ENCODE peak calls at places on chromosomes 7 and 10, in six cellular contexts. V is A549, W is uterus, Z is ovary, R is HCT116, P is tibial nerve. X is an unnamed sample.

GRCh38 chr7:34756025-34756437 is 98.0 kb downstream of the NPSR1 start:
- DNase-seq in V (no peak), W (no peak), Z (no peak), R (no peak), P (no peak), X (no peak)

GRCh38 chr7:132116369-132116768 is 459.9 kb downstream of the PLXNA4 start:
- DNase-seq in V (peak), W (no peak), Z (no peak), R (no peak), P (no peak), X (no peak)

GRCh38 chr10:4083509-4084003 is 298.5 kb upstream of the KLF6 start:
- DNase-seq in V (no peak), W (peak), Z (no peak), R (no peak), P (peak), X (no peak)

GRCh38 chr7:96910484-96910883 is 94.9 kb upstream of the DLX6 start:
- DNase-seq in V (no peak), W (no peak), Z (no peak), R (no peak), P (no peak), X (no peak)

GRCh38 chr10:131127610-131128009 is 183.9 kb downstream of the TCERG1L start:
- DNase-seq in V (no peak), W (no peak), Z (no peak), R (no peak), P (no peak), X (no peak)

GRCh38 chr10:89122431-89123066 is 84.6 kb downstream of the CH25H start:
- DNase-seq in V (no peak), W (no peak), Z (no peak), R (no peak), P (no peak), X (no peak)

GRCh38 chr7:17415955-17416354 is 117.5 kb downstream of the AHR start:
- DNase-seq in V (no peak), W (no peak), Z (no peak), R (no peak), P (no peak), X (no peak)

GRCh38 chr10:6009961-6010360 is 32.6 kb upstream of the IL15RA start:
- DNase-seq in V (no peak), W (no peak), Z (no peak), R (no peak), P (no peak), X (no peak)

GRCh38 chr10:108782411-108782810 is 1140.9 kb downstream of the XPNPEP1 start:
- DNase-seq in V (no peak), W (no peak), Z (no peak), R (no peak), P (no peak), X (no peak)

DNA sequence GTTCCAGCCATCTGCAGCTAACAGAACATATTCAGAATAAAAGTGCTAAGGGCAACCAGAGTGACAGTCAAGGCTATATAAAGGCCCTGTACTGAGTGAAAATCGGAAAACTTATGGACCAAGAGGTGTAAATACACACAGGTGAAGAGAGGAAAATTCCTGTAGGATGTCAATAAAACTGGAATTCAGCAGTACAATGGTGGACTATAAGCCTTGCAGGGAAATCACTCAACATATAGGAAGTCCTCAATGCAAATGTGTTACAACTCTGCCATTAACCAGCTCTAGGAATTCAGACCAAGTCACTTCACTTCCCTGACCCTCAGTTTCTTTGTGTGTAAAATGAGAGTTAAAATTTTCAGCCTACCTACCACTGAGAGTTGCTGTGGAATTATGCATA is 7.7 kb downstream of the USP6NL start:
- DNase-seq in V (no peak), W (no peak), Z (no peak), R (no peak), P (no peak), X (no peak)
- H3K4me3 ChIP-seq in V (no peak), W (no peak), Z (no peak), R (no peak), P (no peak), X (no peak)

GRCh38 chr7:106863216-106863997 is 1.7 kb upstream of the PIK3CG start:
- DNase-seq in V (no peak), W (peak), Z (no peak), R (no peak), P (no peak), X (no peak)

GRCh38 chr7:106866298-106867281 is 1.5 kb downstream of the PIK3CG start:
- DNase-seq in V (no peak), W (no peak), Z (no peak), R (no peak), P (no peak), X (no peak)

GRCh38 chr7:106867641-106868351 is 2.7 kb downstream of the PIK3CG start:
- DNase-seq in V (no peak), W (no peak), Z (no peak), R (no peak), P (no peak), X (no peak)

GRCh38 chr7:106864298-106865081 is 592 bp upstream of the PIK3CG start:
- DNase-seq in V (no peak), W (no peak), Z (no peak), R (no peak), P (no peak), X (no peak)

DNA sequence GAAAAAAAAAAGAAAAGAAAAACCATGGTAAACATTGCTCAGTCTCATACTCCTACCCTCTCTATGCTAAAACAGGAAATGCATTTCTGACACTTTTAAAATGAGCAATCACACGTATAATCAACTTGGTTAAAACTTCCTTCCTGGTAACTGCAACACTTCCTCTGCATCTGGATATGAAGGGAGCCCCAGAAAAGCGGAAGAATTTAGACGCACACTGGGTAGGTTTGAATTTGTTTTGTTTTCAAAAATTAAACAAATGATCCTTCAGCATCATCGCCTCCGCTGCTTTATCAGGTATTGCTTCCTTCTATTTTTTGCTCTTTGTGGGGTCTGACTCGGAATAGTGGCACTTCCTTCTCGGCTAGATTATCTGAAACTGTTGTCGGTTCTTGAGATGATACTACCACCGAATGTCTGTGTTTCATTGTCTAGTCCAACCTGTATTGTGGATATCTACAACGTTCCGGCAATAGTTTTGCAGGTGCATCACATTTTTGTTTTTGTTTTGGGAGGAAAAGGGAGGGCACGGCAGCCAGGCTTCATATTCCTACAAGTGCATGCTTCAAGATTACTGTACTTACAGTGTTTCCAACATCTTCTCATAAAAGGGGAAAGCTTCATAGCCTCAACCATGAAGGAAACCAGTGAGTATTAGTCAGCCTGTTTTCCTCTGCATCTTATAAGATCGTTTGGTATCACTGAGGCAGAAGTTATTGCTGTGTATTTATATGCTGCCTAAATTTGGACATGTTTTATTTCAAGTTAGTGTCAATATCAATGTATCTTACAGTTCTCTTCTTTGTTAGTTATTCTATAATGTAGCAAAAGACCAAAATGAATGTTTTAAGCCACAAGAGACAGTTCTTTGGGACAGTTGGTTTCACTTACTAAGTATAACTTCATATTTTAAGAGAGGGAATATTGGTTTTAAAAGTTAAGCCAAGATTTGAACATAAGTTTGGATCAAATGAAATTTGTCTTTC is at the start of gene PIK3CG:
- DNase-seq in V (no peak), W (no peak), Z (no peak), R (no peak), P (no peak), X (no peak)
- TF ChIP-seq POLR2A in V (no peak), W (no peak), Z (no peak), R (no peak), P (no peak), X (no peak)

GRCh38 chr7:151856516-151856915 is 20.4 kb downstream of the PRKAG2 start:
- DNase-seq in V (no peak), W (no peak), Z (no peak), R (no peak), P (no peak), X (no peak)

GRCh38 chr7:151856098-151856497 is 20.8 kb downstream of the PRKAG2 start:
- DNase-seq in V (no peak), W (no peak), Z (no peak), R (no peak), P (no peak), X (no peak)

GRCh38 chr7:151858456-151858855 is 18.5 kb downstream of the PRKAG2 start:
- DNase-seq in V (no peak), W (no peak), Z (no peak), R (no peak), P (no peak), X (no peak)

GRCh38 chr7:151857866-151858440 is 19.0 kb downstream of the PRKAG2 start:
- DNase-seq in V (no peak), W (no peak), Z (no peak), R (no peak), P (no peak), X (no peak)

DNA sequence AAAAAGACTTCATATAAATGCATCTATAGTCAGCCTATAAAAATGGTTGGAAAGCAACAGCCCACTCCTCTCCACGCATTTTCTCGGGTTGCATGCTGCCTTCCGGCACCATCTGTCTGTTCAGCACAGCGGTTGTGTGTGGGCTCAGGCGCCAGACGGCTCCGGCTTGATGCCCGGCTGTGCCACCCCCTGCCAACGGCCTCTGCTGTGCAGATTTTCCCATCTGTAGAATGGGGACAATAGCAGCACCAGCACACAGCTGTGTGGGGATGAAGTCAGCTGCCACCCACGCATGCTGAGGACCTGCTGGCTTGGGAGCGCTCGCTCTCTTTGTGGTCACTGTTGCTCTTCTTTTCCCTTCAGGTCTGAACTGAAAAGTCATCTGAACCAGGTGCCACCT is 19.5 kb downstream of the PRKAG2 start:
- DNase-seq in V (no peak), W (no peak), Z (no peak), R (no peak), P (no peak), X (no peak)
- TF ChIP-seq CTCF in V (no peak), W (no peak), Z (no peak), R (no peak), P (no peak), X (no peak)

DNA sequence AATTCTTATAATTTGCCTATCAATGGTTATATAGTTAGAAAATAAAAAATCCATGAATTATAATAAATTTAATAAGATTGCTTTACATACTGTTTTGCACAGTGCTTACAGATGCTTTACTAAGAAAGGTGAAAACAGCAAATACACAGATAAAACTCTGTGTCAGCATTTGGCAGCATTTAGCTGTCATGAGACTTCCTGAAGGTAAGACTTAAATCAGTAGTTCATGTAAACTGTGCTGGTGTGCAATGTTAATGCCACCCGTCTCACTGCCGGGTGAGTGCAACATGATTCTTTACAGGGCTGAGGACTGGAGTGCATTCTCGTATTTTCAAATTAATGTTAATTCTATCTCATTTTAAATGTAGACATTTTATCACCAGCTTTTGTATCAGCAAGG is 326.2 kb upstream of the POT1 start:
- DNase-seq in V (no peak), W (no peak), Z (no peak), R (no peak), P (no peak), X (no peak)
- H3K4me3 ChIP-seq in V (no peak), W (no peak), Z (no peak), R (no peak), P (no peak), X (no peak)

X was measured in esophagus squamous epithelium.